ENCODE peak calls at places on chromosomes 16 and 17, in eight cellular contexts. F, D, N, U, C, G, W and Y are unnamed samples.

GRCh38 chr17:50596191-50597037 is 35.9 kb downstream of the CACNA1G start:
- DNase-seq in D (no peak), C (no peak), F (no peak), U (no peak), N (no peak), W (no peak), G (peak), Y (no peak)

GRCh38 chr17:55750750-55751641 is at the start of gene PCTP:
- DNase-seq in F (peak), G (peak), U (peak), D (peak), C (peak), W (peak), N (peak), Y (peak)

GRCh38 chr16:51549836-51550235 is 398.8 kb upstream of the SALL1 start:
- DNase-seq in G (no peak), F (no peak), U (no peak), D (peak), C (peak), W (no peak), N (no peak), Y (no peak)

GRCh38 chr17:41784207-41784744 is 2.2 kb downstream of the JUP start:
- DNase-seq in C (peak), F (no peak), D (no peak), G (no peak), U (no peak), N (peak), W (no peak), Y (no peak)

GRCh38 chr17:32486701-32487459 is at the start of gene CDK5R1:
- DNase-seq in N (peak), G (peak), F (peak), D (peak), C (peak), U (peak), W (no peak), Y (peak)

GRCh38 chr17:7440113-7440822 is 956 bp downstream of the FGF11 start:
- DNase-seq in G (peak), C (peak), U (peak), N (peak), W (no peak), F (peak), D (no peak), Y (peak)

GRCh38 chr17:70804161-70804560 is 634.8 kb downstream of the KCNJ2 start:
- DNase-seq in W (no peak), C (peak), N (no peak), D (no peak), G (no peak), U (no peak), F (no peak), Y (no peak)

GRCh38 chr17:20996724-20997615 is 45.8 kb downstream of the USP22 start:
- DNase-seq in U (no peak), C (no peak), D (no peak), F (no peak), N (no peak), W (no peak), G (no peak), Y (no peak)

GRCh38 chr17:75552425-75552824 is 26.9 kb downstream of the LLGL2 start:
- DNase-seq in N (no peak), F (no peak), G (no peak), U (no peak), W (no peak), D (no peak), C (no peak), Y (no peak)

GRCh38 chr17:75979705-75980187 is 706 bp downstream of the TEN1 start:
- DNase-seq in F (no peak), W (peak), D (peak), C (no peak), N (no peak), U (no peak), G (no peak), Y (no peak)

GRCh38 chr17:17783121-17783824 is 53.5 kb downstream of the SREBF1 start:
- DNase-seq in C (peak), U (peak), G (no peak), D (no peak), F (peak), W (no peak), N (no peak), Y (peak)

GRCh38 chr17:45302649-45303173 is 14.1 kb downstream of the MAP3K14 start:
- DNase-seq in D (peak), G (no peak), F (no peak), U (no peak), C (peak), N (no peak), W (no peak), Y (no peak)

GRCh38 chr17:57363998-57364645 is 107.8 kb downstream of the MSI2 start:
- DNase-seq in G (no peak), C (no peak), D (no peak), N (no peak), F (no peak), U (no peak), W (no peak), Y (no peak)

GRCh38 chr16:88585269-88585668 is 15.1 kb downstream of the ZC3H18 start:
- DNase-seq in W (no peak), G (peak), U (no peak), F (no peak), N (no peak), D (no peak), C (no peak), Y (no peak)

GRCh38 chr16:71373073-71373472 is 14.6 kb downstream of the CALB2 start:
- DNase-seq in N (no peak), U (no peak), F (peak), G (no peak), W (peak), C (no peak), D (no peak), Y (no peak)

GRCh38 chr17:19409509-19409908 is 1.5 kb upstream of the RNF112 start:
- DNase-seq in C (peak), F (no peak), N (no peak), U (no peak), W (peak), D (no peak), G (no peak), Y (no peak)

GRCh38 chr17:82078433-82078832 is 12.8 kb upstream of the DUS1L start:
- DNase-seq in G (no peak), U (no peak), W (no peak), C (no peak), F (no peak), D (no peak), N (no peak), Y (no peak)

GRCh38 chr17:31484821-31485220 is 93.3 kb downstream of the RAB11FIP4 start:
- DNase-seq in N (no peak), U (no peak), G (no peak), F (no peak), W (no peak), D (no peak), C (no peak), Y (no peak)

GRCh38 chr17:57033296-57033695 is 51.8 kb upstream of the AKAP1 start:
- DNase-seq in G (no peak), F (peak), U (no peak), C (no peak), N (no peak), D (no peak), W (no peak), Y (no peak)

GRCh38 chr17:20094777-20095176 is 85.6 kb downstream of the SPECC1 start:
- DNase-seq in D (no peak), G (no peak), W (no peak), F (no peak), N (no peak), U (no peak), C (peak), Y (no peak)

GRCh38 chr17:55601874-55602364 is 90.7 kb upstream of the SMIM36 start:
- DNase-seq in F (no peak), U (peak), D (peak), N (peak), C (peak), W (no peak), G (no peak), Y (no peak)

GRCh38 chr16:83992624-83993023 is 24.6 kb downstream of the NECAB2 start:
- DNase-seq in N (peak), G (no peak), U (no peak), W (peak), F (no peak), C (peak), D (peak), Y (no peak)